ENCODE peak calls at places on chromosomes 4 and X, in ten cellular contexts. I is stimulated activated CD4-positive, alpha-beta T cell treated with anti-CD3 and anti-CD28 coated beads, TNF-alpha, amount 100 ng/mL, for 48 hours; L is T-helper 9 cell; P is Right ventricle myocardium inferior; V is mesendoderm; U is GM13976; C is nephron progenitor cell; M is cardiac septum; Z is effector CD4-positive, alpha-beta T cell; N is stimulated activated CD8-positive, alpha-beta memory T cell treated with anti-CD3 and anti-CD28 coated beads, Interleukin-7, amount 100 ng/mL, for 1 hour. Y is an unnamed sample.

GRCh38 chrX:146448791-146449190 is 360.8 kb upstream of the CXorf51B start:
- DNase-seq in M (no peak), L (no peak), C (no peak), Z (no peak), P (no peak), N (no peak), I (no peak), V (no peak), U (no peak), Y (no peak)

GRCh38 chrX:154016366-154017076 is 3.2 kb downstream of the IRAK1 start:
- DNase-seq in I (no peak), U (no peak), Z (no peak), L (no peak), N (no peak), C (no peak), M (no peak), P (no peak), V (no peak), Y (no peak)

GRCh38 chr4:42396361-42397255 is 680 bp upstream of the SHISA3 start:
- DNase-seq in V (peak), N (no peak), I (no peak), Z (no peak), C (peak), L (no peak), U (no peak), M (no peak), P (no peak), Y (no peak)

GRCh38 chrX:24081661-24082154 is 27.0 kb downstream of the EIF2S3 start:
- DNase-seq in L (peak), Z (peak), N (peak), M (no peak), C (peak), V (peak), U (no peak), P (peak), I (no peak), Y (peak)

GRCh38 chr4:78552398-78553396 is 1.1 kb downstream of the ANXA3 start:
- DNase-seq in I (no peak), C (no peak), M (no peak), V (peak), U (no peak), L (no peak), Z (no peak), P (no peak), N (no peak), Y (no peak)

GRCh38 chrX:154332561-154332960 is 37.0 kb downstream of the TKTL1 start:
- DNase-seq in I (no peak), M (no peak), N (no peak), Z (no peak), L (no peak), U (no peak), V (no peak), C (no peak), P (no peak), Y (no peak)

GRCh38 chrX:77693594-77693993 is 92.4 kb downstream of the ATRX start:
- DNase-seq in Z (no peak), V (no peak), N (no peak), U (no peak), I (no peak), M (no peak), L (no peak), C (no peak), P (no peak), Y (no peak)

GRCh38 chr4:61427818-61428495 is 227.8 kb downstream of the ADGRL3 start:
- DNase-seq in Z (no peak), I (no peak), U (no peak), V (peak), M (no peak), L (no peak), N (no peak), C (no peak), P (no peak), Y (no peak)

GRCh38 chr4:6917445-6918241 is 8.0 kb downstream of the TBC1D14 start:
- DNase-seq in L (no peak), N (no peak), I (no peak), M (peak), U (no peak), P (peak), V (peak), C (peak), Z (no peak), Y (no peak)

GRCh38 chrX:68018248-68019203 is 414.8 kb downstream of the OPHN1 start:
- DNase-seq in Z (no peak), U (no peak), P (no peak), C (peak), I (no peak), V (peak), M (no peak), L (no peak), N (no peak), Y (peak)

GRCh38 chr4:37988670-37989069 is 28.5 kb downstream of the PTTG2 start:
- DNase-seq in M (no peak), N (no peak), P (no peak), U (no peak), L (no peak), I (no peak), Z (no peak), C (no peak), V (peak), Y (no peak)

GRCh38 chrX:138519296-138519695 is 192.2 kb downstream of the FGF13 start:
- DNase-seq in I (no peak), N (no peak), P (no peak), Z (no peak), L (no peak), C (peak), U (no peak), M (no peak), V (peak), Y (no peak)

GRCh38 chr4:126850286-126850685 is 782.5 kb upstream of the INTU start:
- DNase-seq in V (peak), U (no peak), Z (no peak), C (no peak), I (no peak), N (no peak), P (no peak), M (no peak), L (no peak), Y (peak)

GRCh38 chrX:155666741-155667140 is 54.0 kb upstream of the TMLHE start:
- DNase-seq in Z (no peak), V (no peak), C (no peak), L (no peak), N (no peak), M (no peak), I (no peak), P (no peak), U (no peak), Y (no peak)

GRCh38 chr4:94545296-94545695 is 93.6 kb downstream of the PDLIM5 start:
- DNase-seq in Z (no peak), C (no peak), U (no peak), M (no peak), L (no peak), P (no peak), V (no peak), I (no peak), N (no peak), Y (peak)

GRCh38 chr4:2423695-2424094 is 4.9 kb downstream of the CFAP99 start:
- DNase-seq in Z (no peak), C (no peak), U (no peak), I (no peak), P (no peak), L (no peak), M (no peak), V (no peak), N (no peak), Y (no peak)

GRCh38 chr4:185840953-185841352 is 29.0 kb upstream of the SORBS2 start:
- DNase-seq in I (no peak), M (no peak), V (no peak), P (no peak), N (no peak), L (no peak), U (no peak), C (no peak), Z (no peak), Y (no peak)

GRCh38 chrX:119363391-119363790 is 35.7 kb upstream of the SLC25A43 start:
- DNase-seq in U (no peak), V (no peak), M (no peak), C (no peak), Z (no peak), N (no peak), I (no peak), P (no peak), L (no peak), Y (no peak)

GRCh38 chr4:87575408-87575807 is 32.9 kb upstream of the DSPP start:
- DNase-seq in C (no peak), M (no peak), P (no peak), U (no peak), I (no peak), N (no peak), V (no peak), Z (no peak), L (no peak), Y (no peak)

GRCh38 chr4:187663076-187663475 is 332.5 kb upstream of the ZFP42 start:
- DNase-seq in C (no peak), P (no peak), N (no peak), I (no peak), U (no peak), L (no peak), V (no peak), Z (no peak), M (no peak), Y (no peak)